ENCODE peak calls at places on chromosome 4, in four cellular contexts. One of them, this sample, is unnamed. For H3K4me1, the result is how much of the 10 kb centered on the place peaks cover.

GRCh38 chr4:109665783-109666455 is 37.3 kb downstream of the CASP6 start:
- DNase-seq in uterus: no peak
- DNase-seq in adrenal gland: no peak
- DNase-seq in fibroblast of lung: no peak
- DNase-seq in this sample: no peak

GRCh38 chr4:76611611-76612010 is 176.6 kb downstream of the SHROOM3 start:
- DNase-seq in uterus: no peak
- DNase-seq in adrenal gland: no peak
- DNase-seq in fibroblast of lung: no peak
- DNase-seq in this sample: no peak

GRCh38 chr4:122384245-122384644 is 5.4 kb downstream of the ADAD1 start:
- DNase-seq in uterus: no peak
- DNase-seq in adrenal gland: no peak
- DNase-seq in fibroblast of lung: no peak
- DNase-seq in this sample: no peak

GRCh38 chr4:74334636-74335035 is 26.4 kb downstream of the EPGN start:
- DNase-seq in uterus: no peak
- DNase-seq in adrenal gland: no peak
- DNase-seq in fibroblast of lung: no peak
- DNase-seq in this sample: no peak

GRCh38 chr4:15186149-15186548 is 183.9 kb downstream of the CPEB2 start:
- DNase-seq in uterus: no peak
- DNase-seq in adrenal gland: no peak
- DNase-seq in fibroblast of lung: no peak
- DNase-seq in this sample: no peak

GRCh38 chr4:138959421-138959820 is 56.2 kb upstream of the NOCT start:
- DNase-seq in uterus: no peak
- DNase-seq in adrenal gland: no peak
- DNase-seq in fibroblast of lung: no peak
- DNase-seq in this sample: no peak

GRCh38 chr4:105662935-105663675 is 45.4 kb downstream of the INTS12 start:
- DNase-seq in uterus: no peak
- DNase-seq in adrenal gland: no peak
- DNase-seq in fibroblast of lung: no peak
- DNase-seq in this sample: no peak

GRCh38 chr4:176302283-176303275 is 17.2 kb upstream of the SPCS3 start:
- DNase-seq in uterus: no peak
- DNase-seq in adrenal gland: no peak
- DNase-seq in fibroblast of lung: peak
- DNase-seq in this sample: no peak

GRCh38 chr4:77538144-77538543 is 67.5 kb upstream of the CXCL13 start:
- DNase-seq in uterus: no peak
- DNase-seq in adrenal gland: no peak
- DNase-seq in fibroblast of lung: peak
- DNase-seq in this sample: no peak

GRCh38 chr4:165378763-165379631 is at the start of gene CPE:
- DNase-seq in uterus: peak
- DNase-seq in adrenal gland: peak
- DNase-seq in fibroblast of lung: peak
- DNase-seq in this sample: peak

GRCh38 chr4:142091085-142091513 is 454.7 kb downstream of the IL15 start:
- DNase-seq in uterus: peak
- DNase-seq in adrenal gland: peak
- DNase-seq in fibroblast of lung: peak
- DNase-seq in this sample: no peak

GRCh38 chr4:119317996-119318395 is 3.9 kb downstream of the FABP2 start:
- DNase-seq in uterus: no peak
- DNase-seq in adrenal gland: no peak
- DNase-seq in fibroblast of lung: no peak
- DNase-seq in this sample: no peak

GRCh38 chr4:76166480-76166879 is 18.3 kb upstream of the NUP54 start:
- DNase-seq in uterus: no peak
- DNase-seq in adrenal gland: no peak
- DNase-seq in fibroblast of lung: no peak
- DNase-seq in this sample: no peak

GRCh38 chr4:81039351-81040174 is 9.1 kb downstream of the BMP3 start:
- DNase-seq in uterus: no peak
- DNase-seq in adrenal gland: no peak
- DNase-seq in fibroblast of lung: no peak
- DNase-seq in this sample: no peak

GRCh38 chr4:108048157-108048556 is 58.5 kb downstream of the HADH start:
- DNase-seq in uterus: no peak
- DNase-seq in adrenal gland: no peak
- DNase-seq in fibroblast of lung: no peak
- DNase-seq in this sample: no peak

GRCh38 chr4:184983660-184984356 is 34.5 kb upstream of the HELT start:
- DNase-seq in uterus: peak
- DNase-seq in adrenal gland: peak
- DNase-seq in fibroblast of lung: peak
- DNase-seq in this sample: peak

GRCh38 chr4:123856689-123857545 is 460.3 kb downstream of the SPRY1 start:
- DNase-seq in uterus: peak
- DNase-seq in adrenal gland: peak
- DNase-seq in fibroblast of lung: peak
- DNase-seq in this sample: no peak

GRCh38 chr4:169583563-169583962 is 28.8 kb downstream of the NEK1 start:
- DNase-seq in uterus: no peak
- DNase-seq in adrenal gland: no peak
- DNase-seq in fibroblast of lung: peak
- DNase-seq in this sample: no peak

GRCh38 chr4:148369919-148370318 is 72.3 kb downstream of the NR3C2 start:
- DNase-seq in uterus: no peak
- DNase-seq in adrenal gland: no peak
- DNase-seq in fibroblast of lung: no peak
- DNase-seq in this sample: no peak

GRCh38 chr4:149752729-149753128 is 62.9 kb downstream of the IQCM start:
- DNase-seq in uterus: no peak
- DNase-seq in adrenal gland: no peak
- DNase-seq in fibroblast of lung: no peak
- DNase-seq in this sample: no peak

GRCh38 chr4:66160606-66161005 is 490.3 kb upstream of the EPHA5 start:
- DNase-seq in uterus: no peak
- DNase-seq in adrenal gland: no peak
- DNase-seq in fibroblast of lung: no peak
- DNase-seq in this sample: no peak

GRCh38 chr4:138056541-138056940 is 185.6 kb downstream of the SLC7A11 start:
- DNase-seq in uterus: no peak
- DNase-seq in adrenal gland: no peak
- DNase-seq in fibroblast of lung: no peak
- DNase-seq in this sample: no peak

GRCh38 chr4:159012381-159012780 is 90.5 kb upstream of the RAPGEF2 start:
- DNase-seq in uterus: no peak
- DNase-seq in adrenal gland: no peak
- DNase-seq in fibroblast of lung: no peak
- DNase-seq in this sample: no peak

GRCh38 chr4:81472249-81473085 is 760 bp upstream of the RASGEF1B start:
- DNase-seq in uterus: peak
- DNase-seq in adrenal gland: peak
- DNase-seq in fibroblast of lung: peak
- DNase-seq in this sample: no peak

GRCh38 chr4:149291463-149291862 is 524.2 kb downstream of the IQCM start:
- DNase-seq in uterus: no peak
- DNase-seq in adrenal gland: peak
- DNase-seq in fibroblast of lung: peak
- DNase-seq in this sample: peak

GRCh38 chr4:183823394-183823793 is 81.7 kb upstream of the STOX2 start:
- DNase-seq in uterus: no peak
- DNase-seq in adrenal gland: no peak
- DNase-seq in fibroblast of lung: peak
- DNase-seq in this sample: no peak

DNA sequence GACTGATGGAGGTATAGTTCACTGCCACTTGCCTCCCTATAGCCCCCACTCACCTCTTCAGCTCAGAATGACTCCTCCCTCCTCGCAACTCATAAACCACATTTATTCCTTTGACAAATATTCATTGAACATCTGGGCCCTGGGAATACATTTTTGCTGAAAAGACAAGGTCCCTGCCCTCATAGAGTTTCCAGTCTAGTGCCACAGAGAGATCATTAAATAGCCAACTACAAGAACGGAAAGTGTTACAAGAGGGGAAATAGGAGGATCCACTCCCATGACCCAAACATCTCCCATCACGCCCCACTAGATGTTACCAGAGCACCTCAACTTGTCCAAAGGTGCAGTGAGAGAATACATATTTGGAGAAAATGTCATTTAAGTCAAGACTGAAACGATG is 3.2 kb upstream of the KLF3 start:
- DNase-seq in uterus: no peak
- DNase-seq in adrenal gland: no peak
- DNase-seq in fibroblast of lung: no peak
- DNase-seq in this sample: no peak
- H3K4me1 ChIP-seq in uterus: under half
- H3K4me1 ChIP-seq in adrenal gland: under half
- H3K4me1 ChIP-seq in fibroblast of lung: under half
- H3K4me1 ChIP-seq in this sample: under half

GRCh38 chr4:98623126-98623802 is 35.1 kb downstream of the TSPAN5 start:
- DNase-seq in uterus: no peak
- DNase-seq in adrenal gland: no peak
- DNase-seq in fibroblast of lung: no peak
- DNase-seq in this sample: no peak
- H3K4me1 ChIP-seq in uterus: under half
- H3K4me1 ChIP-seq in adrenal gland: under half
- H3K4me1 ChIP-seq in fibroblast of lung: under half
- H3K4me1 ChIP-seq in this sample: under half

GRCh38 chr4:94306713-94307112 is 35.9 kb downstream of the HPGDS start:
- DNase-seq in uterus: no peak
- DNase-seq in adrenal gland: no peak
- DNase-seq in fibroblast of lung: no peak
- DNase-seq in this sample: no peak

GRCh38 chr4:94304365-94304971 is 38.2 kb downstream of the HPGDS start:
- DNase-seq in uterus: no peak
- DNase-seq in adrenal gland: no peak
- DNase-seq in fibroblast of lung: peak
- DNase-seq in this sample: no peak

GRCh38 chr4:94307231-94307840 is 35.3 kb downstream of the HPGDS start:
- DNase-seq in uterus: no peak
- DNase-seq in adrenal gland: no peak
- DNase-seq in fibroblast of lung: no peak
- DNase-seq in this sample: no peak

DNA sequence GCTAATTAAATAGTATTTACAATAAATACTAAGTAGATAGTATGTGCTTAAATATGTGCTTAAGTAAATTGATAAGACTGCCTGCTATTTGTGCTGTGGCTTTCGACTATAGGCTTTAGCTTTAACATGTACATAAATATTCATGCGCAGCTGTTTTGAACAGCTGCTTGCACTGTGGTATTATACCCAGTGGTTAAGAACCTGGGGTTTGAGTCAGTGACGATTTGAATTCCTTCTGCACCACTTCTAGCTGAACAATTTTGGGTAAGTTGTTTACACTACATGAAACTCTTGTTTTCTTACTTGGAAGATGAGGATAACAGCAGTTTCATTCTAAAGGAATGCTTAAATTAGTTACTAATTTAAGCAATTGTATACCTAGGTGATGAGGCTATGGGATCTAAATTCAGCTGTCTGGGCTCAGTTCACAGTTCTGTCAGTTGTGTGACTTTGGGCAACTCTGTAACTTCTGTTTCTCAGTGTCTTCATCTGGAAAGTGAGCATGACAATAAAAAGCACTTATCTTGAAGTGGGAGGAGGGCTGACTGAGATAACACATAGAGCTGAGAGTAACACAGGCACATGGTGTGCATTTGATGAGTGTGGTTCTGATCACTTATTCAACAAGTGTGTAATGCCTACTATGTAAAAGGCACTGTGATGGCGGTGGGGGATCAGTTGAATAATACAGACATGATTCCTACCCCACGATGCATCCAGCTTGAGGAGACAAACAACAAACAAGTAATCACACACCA is 37.0 kb downstream of the HPGDS start:
- DNase-seq in uterus: no peak
- DNase-seq in adrenal gland: no peak
- DNase-seq in fibroblast of lung: no peak
- DNase-seq in this sample: no peak
- H3K4me1 ChIP-seq in uterus: under half
- H3K4me1 ChIP-seq in adrenal gland: under half
- H3K4me1 ChIP-seq in fibroblast of lung: under half
- H3K4me1 ChIP-seq in this sample: under half

GRCh38 chr4:7678318-7678852 is 243.7 kb upstream of the PSAPL1 start:
- DNase-seq in uterus: no peak
- DNase-seq in adrenal gland: no peak
- DNase-seq in fibroblast of lung: no peak
- DNase-seq in this sample: no peak
- H3K4me1 ChIP-seq in uterus: under half
- H3K4me1 ChIP-seq in adrenal gland: under half
- H3K4me1 ChIP-seq in fibroblast of lung: under half
- H3K4me1 ChIP-seq in this sample: under half

GRCh38 chr4:36640876-36641275 is 359.5 kb downstream of the DTHD1 start:
- DNase-seq in uterus: no peak
- DNase-seq in adrenal gland: no peak
- DNase-seq in fibroblast of lung: no peak
- DNase-seq in this sample: no peak
- H3K4me1 ChIP-seq in uterus: under half
- H3K4me1 ChIP-seq in adrenal gland: under half
- H3K4me1 ChIP-seq in fibroblast of lung: under half
- H3K4me1 ChIP-seq in this sample: under half

DNA sequence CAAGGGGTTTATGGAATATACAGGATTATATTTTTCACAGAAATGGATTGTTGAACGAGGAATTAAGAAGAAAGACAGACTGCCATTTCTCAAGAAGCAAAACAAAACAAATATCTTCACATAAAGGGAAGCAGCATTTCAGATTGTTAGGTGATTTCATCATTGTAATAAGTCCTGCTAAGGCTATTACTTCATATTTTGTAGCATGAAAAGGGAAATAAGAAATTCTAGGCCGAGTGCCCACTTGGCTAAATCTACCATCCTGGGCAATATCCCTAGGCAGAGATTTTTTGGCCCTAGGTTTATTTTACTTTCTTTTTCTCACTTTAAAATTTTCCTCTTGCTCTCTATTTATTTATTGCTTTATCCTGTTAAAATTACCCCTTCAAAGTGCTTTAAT is 142.4 kb downstream of the PDGFC start:
- DNase-seq in uterus: peak
- DNase-seq in adrenal gland: peak
- DNase-seq in fibroblast of lung: peak
- DNase-seq in this sample: no peak
- H3K4me1 ChIP-seq in uterus: under half
- H3K4me1 ChIP-seq in adrenal gland: under half
- H3K4me1 ChIP-seq in fibroblast of lung: under half
- H3K4me1 ChIP-seq in this sample: under half